ENCODE peak calls at places on chromosome 9, in six cellular contexts. R is kidney epithelial cell; T is SIG-M5; X is cardiac septum; L is COR-L47; W is stimulated activated CD4-positive, alpha-beta T cell treated with anti-CD3 and anti-CD28 coated beads, Interleukin-15, amount 100 ng/mL, for 48 hours. Y is an unnamed sample.
A peak's percentile ranks its signal among the peaks of the same experiment; 100 is the strongest.

GRCh38 chr9:131960311-131960710 is 119.4 kb downstream of the MED27 start:
- DNase-seq in R (no peak), T (no peak), W (no peak), X (no peak), L (no peak), Y (no peak)

GRCh38 chr9:18890372-18890771 is 142.6 kb downstream of the SAXO1 start:
- DNase-seq in R (no peak), X (no peak), L (no peak), T (no peak), W (no peak), Y (no peak)

GRCh38 chr9:104682642-104683041 is 11.7 kb upstream of the OR13D1 start:
- DNase-seq in X (no peak), L (peak; percentile 64), T (no peak), W (no peak), R (peak; percentile 9), Y (peak; percentile 4)

GRCh38 chr9:86321373-86321772 is 32.8 kb downstream of the TUT7 start:
- DNase-seq in W (no peak), X (no peak), L (no peak), R (no peak), T (no peak), Y (no peak)

GRCh38 chr9:15430920-15431844 is 8.5 kb downstream of the SNAPC3 start:
- DNase-seq in R (no peak), L (no peak), X (no peak), T (no peak), W (no peak), Y (no peak)

GRCh38 chr9:89953824-89954223 is 349.0 kb downstream of the GADD45G start:
- DNase-seq in T (no peak), W (no peak), X (no peak), R (no peak), L (no peak), Y (no peak)

GRCh38 chr9:124179196-124180071 is 78.3 kb upstream of the NEK6 start:
- DNase-seq in W (no peak), L (no peak), T (no peak), R (no peak), X (no peak), Y (no peak)

GRCh38 chr9:121383715-121384114 is 13.7 kb upstream of the STOM start:
- DNase-seq in R (no peak), X (no peak), W (no peak), T (no peak), L (no peak), Y (no peak)

GRCh38 chr9:32508728-32509127 is 17.3 kb downstream of the RIGI start:
- DNase-seq in T (no peak), L (no peak), W (no peak), R (no peak), X (no peak), Y (no peak)

GRCh38 chr9:5951686-5952211 is 61.1 kb downstream of the MLANA start:
- DNase-seq in T (no peak), R (no peak), L (no peak), W (no peak), X (no peak), Y (no peak)

GRCh38 chr9:136900988-136901515 is 14.7 kb downstream of the TRAF2 start:
- DNase-seq in T (no peak), X (no peak), W (no peak), R (no peak), L (no peak), Y (no peak)

GRCh38 chr9:135889564-135890189 is 17.7 kb downstream of the CAMSAP1 start:
- DNase-seq in T (no peak), R (no peak), L (no peak), X (no peak), W (no peak), Y (no peak)